ENCODE peak calls at places on chromosome 6, in ten cellular contexts. C, W, J, F, E, U, X, G, K and A are unnamed samples.

GRCh38 chr6:105805581-105806023 is 280.5 kb upstream of the PRDM1 start:
- DNase-seq in W (no peak), U (no peak), F (no peak), E (no peak), K (no peak), C (no peak), J (no peak), X (no peak), G (no peak), A (no peak)

GRCh38 chr6:111536888-111537287 is 53.9 kb upstream of the REV3L start:
- DNase-seq in U (no peak), J (no peak), F (no peak), K (peak; percentile 48), W (no peak), G (no peak), C (peak; percentile 45), X (peak; percentile 59), E (no peak), A (no peak)

GRCh38 chr6:139323511-139324445 is 32.0 kb upstream of the TXLNB start:
- DNase-seq in U (peak; percentile 59), F (peak; percentile 14), E (peak; percentile 67), K (peak; percentile 62), X (peak; percentile 88), G (peak; percentile 67), W (peak; percentile 26), C (peak; percentile 76), J (peak; percentile 87), A (peak; percentile 66)

GRCh38 chr6:130215526-130215925 is 7.2 kb downstream of the SAMD3 start:
- DNase-seq in E (no peak), J (no peak), F (no peak), K (peak; percentile 60), X (no peak), G (no peak), W (no peak), C (no peak), U (no peak), A (no peak)

GRCh38 chr6:104607501-104607900 is 252.2 kb downstream of the HACE1 start:
- DNase-seq in U (no peak), F (no peak), E (no peak), K (no peak), J (no peak), X (no peak), C (no peak), G (no peak), W (no peak), A (no peak)

GRCh38 chr6:6998194-6998569 is 109.6 kb upstream of the RREB1 start:
- DNase-seq in K (no peak), C (no peak), F (no peak), U (no peak), J (peak; percentile 79), E (no peak), G (no peak), X (no peak), W (no peak), A (no peak)

GRCh38 chr6:26251354-26252081 is 113.5 kb upstream of the BTN3A2 start:
- DNase-seq in F (no peak), X (peak; percentile 75), J (peak; percentile 74), C (peak; percentile 16), U (peak; percentile 17), E (peak; percentile 50), W (peak; percentile 84), K (peak; percentile 95), G (peak; percentile 70), A (peak; percentile 80)

GRCh38 chr6:14335071-14335470 is 217.5 kb downstream of the CD83 start:
- DNase-seq in X (no peak), K (no peak), U (no peak), G (no peak), J (no peak), F (no peak), C (no peak), E (no peak), W (no peak), A (no peak)

DNA sequence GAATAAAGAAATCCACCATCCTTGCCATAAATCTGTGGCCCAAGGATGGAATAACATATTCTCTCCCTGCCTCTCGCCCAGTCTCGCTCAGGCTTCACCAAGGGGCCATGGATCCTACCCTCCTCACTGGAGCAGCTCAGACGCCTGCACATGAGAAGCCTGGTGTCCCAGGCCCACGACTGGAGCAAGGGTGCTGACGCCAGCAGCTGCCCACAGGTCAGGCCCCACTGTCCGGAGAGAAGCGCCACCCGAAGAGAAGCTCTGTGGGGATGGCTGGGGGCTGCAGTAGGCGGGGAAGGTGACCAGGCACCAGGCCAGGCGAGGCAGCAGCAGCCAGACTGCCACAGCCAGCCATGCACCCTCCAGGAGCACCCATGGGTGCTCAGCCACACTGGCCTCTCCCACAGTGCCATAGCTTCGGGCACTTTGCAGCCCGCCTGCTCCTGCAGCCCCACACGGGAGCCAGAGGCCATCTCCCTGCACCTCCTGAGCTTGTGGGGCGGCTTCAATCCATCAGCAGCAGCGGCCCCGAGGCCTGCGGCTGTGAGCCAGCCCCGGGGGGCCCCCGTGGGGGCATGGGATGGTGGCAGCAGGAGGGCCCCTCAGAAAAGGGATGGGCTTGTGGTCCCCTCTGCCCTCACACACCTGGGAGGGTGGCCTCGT is 286.2 kb upstream of the SGK1 start:
- DNase-seq in J (no peak), K (no peak), G (no peak), U (no peak), F (no peak), C (no peak), W (no peak), X (no peak), E (no peak), A (no peak)
- H3K4me1 ChIP-seq in J (no peaks in the 10 kb centered on the region), K (no peaks in the 10 kb centered on the region), G (no peaks in the 10 kb centered on the region), U (no peaks in the 10 kb centered on the region), F (no peaks in the 10 kb centered on the region), C (no peaks in the 10 kb centered on the region), W (no peaks in the 10 kb centered on the region), X (no peaks in the 10 kb centered on the region), E (no peaks in the 10 kb centered on the region), A (no peaks in the 10 kb centered on the region)

DNA sequence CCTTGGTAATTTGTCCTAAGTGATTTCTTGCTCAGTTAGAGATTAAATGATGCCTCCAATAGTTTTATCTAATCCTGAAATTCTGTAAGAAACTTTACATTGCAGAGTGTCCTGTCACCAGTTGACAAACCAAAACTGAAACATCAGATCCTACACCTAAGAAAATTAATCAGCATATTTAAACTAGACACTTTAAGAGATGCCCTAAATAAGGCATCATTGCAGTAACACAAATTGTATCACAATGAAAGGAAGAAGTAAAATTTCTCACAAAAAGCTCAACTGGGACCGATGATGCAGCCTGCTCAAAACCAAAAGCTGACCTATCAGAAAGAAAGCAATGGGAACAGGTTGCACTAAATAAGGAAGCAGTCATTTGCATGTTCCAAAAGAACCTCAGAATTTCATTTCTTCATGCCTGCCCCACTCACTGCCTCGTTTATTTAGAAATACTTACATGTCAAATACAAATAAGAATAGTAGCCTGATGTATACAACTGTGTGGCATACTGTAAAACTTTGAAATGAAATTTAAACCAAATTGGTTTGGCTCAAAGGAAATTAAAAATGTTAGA is 12.1 kb downstream of the HIVEP2 start:
- DNase-seq in U (no peak), C (no peak), X (no peak), E (no peak), G (no peak), J (no peak), W (no peak), F (no peak), K (no peak), A (no peak)
- H3K4me1 ChIP-seq in U (peaks cover 61% of the 10 kb centered on the region), C (peaks cover 13% of the 10 kb centered on the region), X (peaks cover 2% of the 10 kb centered on the region), E (peaks cover under 1% of the 10 kb centered on the region), G (peaks cover 9% of the 10 kb centered on the region), J (peaks cover 24% of the 10 kb centered on the region), W (no peaks in the 10 kb centered on the region), F (peaks cover 9% of the 10 kb centered on the region), K (peaks cover 4% of the 10 kb centered on the region), A (no peaks in the 10 kb centered on the region)

GRCh38 chr6:87675004-87675681 is 26.9 kb downstream of the AKIRIN2 start:
- DNase-seq in U (no peak), E (no peak), F (no peak), K (no peak), W (no peak), J (no peak), X (no peak), C (no peak), G (no peak), A (no peak)
- H3K4me1 ChIP-seq in U (peaks cover 26% of the 10 kb centered on the region), E (no peaks in the 10 kb centered on the region), F (no peaks in the 10 kb centered on the region), K (no peaks in the 10 kb centered on the region), W (no peaks in the 10 kb centered on the region), J (peaks cover 9% of the 10 kb centered on the region), X (no peaks in the 10 kb centered on the region), C (no peaks in the 10 kb centered on the region), G (peaks cover 6% of the 10 kb centered on the region), A (no peaks in the 10 kb centered on the region)

DNA sequence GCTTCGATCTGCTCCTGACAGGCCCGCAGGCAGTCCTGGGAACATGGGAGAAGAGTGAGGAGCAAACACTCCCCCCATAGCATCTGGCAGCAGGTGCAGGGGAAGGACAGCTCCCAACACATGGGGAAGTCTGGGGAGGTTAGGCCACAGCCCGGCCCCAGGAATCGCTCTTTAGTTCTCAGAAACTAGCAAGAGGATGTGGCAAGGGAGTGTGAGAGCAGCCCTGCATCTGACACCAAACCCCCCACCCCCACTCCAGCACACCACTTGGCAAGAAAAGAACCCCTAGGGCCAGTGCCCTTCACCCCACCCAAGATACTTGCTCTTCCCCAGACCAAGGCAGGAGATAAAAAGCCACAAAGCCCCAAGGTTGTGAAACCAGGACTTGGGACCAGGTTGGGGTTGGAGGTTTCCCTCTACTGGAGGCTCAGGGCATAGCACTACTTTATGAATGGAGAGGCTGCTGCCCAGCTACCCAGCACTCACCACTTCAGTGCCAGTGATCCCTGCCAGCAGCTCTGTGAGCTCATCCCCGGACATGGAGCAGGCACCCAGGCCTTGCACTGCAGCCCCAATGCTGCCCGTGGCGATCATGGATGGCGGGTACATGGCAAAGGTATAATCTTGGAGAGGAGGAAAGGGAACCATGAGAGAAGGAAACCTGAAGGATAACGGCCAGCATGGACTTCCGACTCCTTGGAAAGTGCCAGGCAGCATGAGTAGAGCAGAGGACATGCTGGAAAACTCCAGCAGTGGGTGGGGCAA is 5.4 kb downstream of the CCND3 start:
- DNase-seq in X (peak; percentile 75), W (peak; percentile 70), F (peak; percentile 78), K (peak; percentile 88), G (peak; percentile 80), U (peak; percentile 69), J (peak; percentile 95), E (peak; percentile 46), C (peak; percentile 72), A (peak; percentile 52)
- H3K4me1 ChIP-seq in X (no peaks in the 10 kb centered on the region), W (peaks cover 19% of the 10 kb centered on the region), F (no peaks in the 10 kb centered on the region), K (peaks cover 7% of the 10 kb centered on the region), G (peaks cover 62% of the 10 kb centered on the region), U (peaks cover 65% of the 10 kb centered on the region), J (peaks cover 51% of the 10 kb centered on the region), E (peaks cover 7% of the 10 kb centered on the region), C (peaks cover 30% of the 10 kb centered on the region), A (peaks cover 23% of the 10 kb centered on the region)